ENCODE peak calls at places on chromosomes 11 and 22, in seven cellular contexts. N is KBM-7; R is bronchial epithelial cell; D is globus pallidus; P is stimulated activated CD8-positive, alpha-beta memory T cell treated with anti-CD3 and anti-CD28 coated beads, Interleukin-4, amount 100 ng/mL, for 24 hours; H is Daoy; Z is lung microvascular endothelial cell. M is an unnamed sample.
A peak's percentile ranks its signal among the peaks of the same experiment; 100 is the strongest.

GRCh38 chr22:22938672-22939536 is 51.3 kb downstream of the IGLL5 start:
- DNase-seq in N (no peak), R (no peak), D (no peak), P (no peak), H (no peak), Z (no peak), M (no peak)

GRCh38 chr11:46564459-46564858 is 29.4 kb downstream of the AMBRA1 start:
- DNase-seq in N (no peak), R (peak; percentile 89), D (no peak), P (no peak), H (no peak), Z (peak; percentile 26), M (no peak)

GRCh38 chr22:37968452-37969251 is 15.2 kb downstream of the POLR2F start:
- DNase-seq in N (no peak), R (no peak), D (peak; percentile 93), P (no peak), H (no peak), Z (no peak), M (no peak)

GRCh38 chr11:116696381-116696941 is 76.3 kb downstream of the BUD13 start:
- DNase-seq in N (no peak), R (peak; percentile 48), D (no peak), P (no peak), H (peak; percentile 81), Z (no peak), M (peak; percentile 26)

GRCh38 chr11:5600374-5600851 is 4.0 kb downstream of the TRIM6 start:
- DNase-seq in N (peak; percentile 87), R (peak; percentile 81), D (peak; percentile 27), P (peak; percentile 17), H (peak; percentile 74), Z (peak; percentile 89), M (peak; percentile 71)

GRCh38 chr11:95121687-95122086 is 32.0 kb downstream of the ENDOD1 start:
- DNase-seq in N (no peak), R (no peak), D (no peak), P (no peak), H (no peak), Z (no peak), M (no peak)

GRCh38 chr22:43345761-43346261 is 2.6 kb upstream of the SCUBE1 start:
- DNase-seq in N (no peak), R (no peak), D (no peak), P (no peak), H (peak; percentile 27), Z (no peak), M (no peak)

GRCh38 chr11:35169754-35170153 is 30.8 kb downstream of the CD44 start:
- DNase-seq in N (no peak), R (no peak), D (no peak), P (no peak), H (no peak), Z (no peak), M (no peak)

GRCh38 chr11:121131656-121132055 is 30.6 kb downstream of the TECTA start:
- DNase-seq in N (no peak), R (no peak), D (no peak), P (no peak), H (no peak), Z (no peak), M (no peak)

GRCh38 chr22:42928969-42929837 is 72.1 kb upstream of the ARFGAP3 start:
- DNase-seq in N (no peak), R (no peak), D (no peak), P (no peak), H (no peak), Z (no peak), M (no peak)

GRCh38 chr22:50305658-50306566 is 1.5 kb downstream of the PLXNB2 start:
- DNase-seq in N (peak; percentile 98), R (peak; percentile 95), D (peak; percentile 59), P (no peak), H (peak; percentile 93), Z (peak; percentile 92), M (peak; percentile 82)

GRCh38 chr11:87574193-87574592 is 536.5 kb downstream of the TMEM135 start:
- DNase-seq in N (no peak), R (no peak), D (no peak), P (no peak), H (no peak), Z (no peak), M (no peak)

GRCh38 chr22:50734986-50735738 is 2.8 kb upstream of the ACR start:
- DNase-seq in N (no peak), R (no peak), D (no peak), P (no peak), H (no peak), Z (no peak), M (no peak)

GRCh38 chr11:19076744-19077589 is 16.4 kb upstream of the MRGPRX2 start:
- DNase-seq in N (peak; percentile 73), R (peak; percentile 39), D (peak; percentile 47), P (peak; percentile 40), H (peak; percentile 43), Z (peak; percentile 66), M (no peak)

GRCh38 chr11:8266246-8267241 is 2.9 kb upstream of the LMO1 start:
- DNase-seq in N (no peak), R (no peak), D (no peak), P (no peak), H (no peak), Z (no peak), M (peak; percentile 37)

GRCh38 chr11:134714021-134714656 is 302.1 kb upstream of the B3GAT1 start:
- DNase-seq in N (no peak), R (no peak), D (no peak), P (no peak), H (no peak), Z (no peak), M (no peak)

GRCh38 chr11:65992056-65992455 is 9.9 kb downstream of the EIF1AD start:
- DNase-seq in N (no peak), R (no peak), D (no peak), P (no peak), H (no peak), Z (no peak), M (no peak)

GRCh38 chr11:112744041-112744440 is 217.2 kb upstream of the NCAM1 start:
- DNase-seq in N (no peak), R (no peak), D (no peak), P (no peak), H (no peak), Z (no peak), M (no peak)